ENCODE peak calls at places on chromosomes 13 and 19, in six cellular contexts. One of them, this sample, is unnamed.

GRCh38 chr13:24251525-24251924 is 57.9 kb upstream of the C1QTNF9 start:
- DNase-seq in lower leg skin: no peak
- DNase-seq in tibial nerve: no peak
- DNase-seq in GM12878: no peak
- DNase-seq in heart left ventricle: no peak
- DNase-seq in astrocyte: no peak
- DNase-seq in this sample: no peak

GRCh38 chr13:42959615-42960014 is 32.4 kb downstream of the EPSTI1 start:
- DNase-seq in lower leg skin: no peak
- DNase-seq in tibial nerve: no peak
- DNase-seq in GM12878: no peak
- DNase-seq in heart left ventricle: no peak
- DNase-seq in astrocyte: no peak
- DNase-seq in this sample: no peak

GRCh38 chr19:18845961-18846360 is 14.2 kb downstream of the UPF1 start:
- DNase-seq in lower leg skin: no peak
- DNase-seq in tibial nerve: no peak
- DNase-seq in GM12878: no peak
- DNase-seq in heart left ventricle: no peak
- DNase-seq in astrocyte: no peak
- DNase-seq in this sample: no peak

GRCh38 chr19:41821003-41821735 is 23.3 kb downstream of the LYPD4 start:
- DNase-seq in lower leg skin: no peak
- DNase-seq in tibial nerve: no peak
- DNase-seq in GM12878: peak; percentile 12
- DNase-seq in heart left ventricle: no peak
- DNase-seq in astrocyte: no peak
- DNase-seq in this sample: no peak

GRCh38 chr19:17829855-17830566 is 8.7 kb upstream of the INSL3 start:
- DNase-seq in lower leg skin: no peak
- DNase-seq in tibial nerve: no peak
- DNase-seq in GM12878: no peak
- DNase-seq in heart left ventricle: no peak
- DNase-seq in astrocyte: peak; percentile 14
- DNase-seq in this sample: no peak

GRCh38 chr19:33823341-33823740 is 26.7 kb downstream of the KCTD15 start:
- DNase-seq in lower leg skin: peak; percentile 31
- DNase-seq in tibial nerve: no peak
- DNase-seq in GM12878: no peak
- DNase-seq in heart left ventricle: no peak
- DNase-seq in astrocyte: no peak
- DNase-seq in this sample: no peak

GRCh38 chr19:33150852-33151518 is 19.1 kb downstream of the WDR88 start:
- DNase-seq in lower leg skin: no peak
- DNase-seq in tibial nerve: no peak
- DNase-seq in GM12878: no peak
- DNase-seq in heart left ventricle: no peak
- DNase-seq in astrocyte: no peak
- DNase-seq in this sample: no peak

GRCh38 chr19:49347835-49348234 is 12.6 kb downstream of the CD37 start:
- DNase-seq in lower leg skin: no peak
- DNase-seq in tibial nerve: no peak
- DNase-seq in GM12878: no peak
- DNase-seq in heart left ventricle: no peak
- DNase-seq in astrocyte: peak; percentile 57
- DNase-seq in this sample: no peak

GRCh38 chr13:93624371-93624777 is 397.8 kb downstream of the GPC6 start:
- DNase-seq in lower leg skin: no peak
- DNase-seq in tibial nerve: no peak
- DNase-seq in GM12878: no peak
- DNase-seq in heart left ventricle: no peak
- DNase-seq in astrocyte: peak; percentile 75
- DNase-seq in this sample: no peak

GRCh38 chr13:88285329-88285728 is 614.2 kb downstream of the SLITRK5 start:
- DNase-seq in lower leg skin: no peak
- DNase-seq in tibial nerve: no peak
- DNase-seq in GM12878: no peak
- DNase-seq in heart left ventricle: no peak
- DNase-seq in astrocyte: no peak
- DNase-seq in this sample: no peak

GRCh38 chr13:30819136-30819875 is 84.0 kb downstream of the ALOX5AP start:
- DNase-seq in lower leg skin: no peak
- DNase-seq in tibial nerve: no peak
- DNase-seq in GM12878: no peak
- DNase-seq in heart left ventricle: no peak
- DNase-seq in astrocyte: peak; percentile 80
- DNase-seq in this sample: no peak

GRCh38 chr19:2726904-2727639 is 5.9 kb upstream of the DIRAS1 start:
- DNase-seq in lower leg skin: no peak
- DNase-seq in tibial nerve: no peak
- DNase-seq in GM12878: no peak
- DNase-seq in heart left ventricle: peak; percentile 25
- DNase-seq in astrocyte: no peak
- DNase-seq in this sample: no peak

GRCh38 chr13:87498681-87499080 is 172.5 kb upstream of the SLITRK5 start:
- DNase-seq in lower leg skin: no peak
- DNase-seq in tibial nerve: no peak
- DNase-seq in GM12878: no peak
- DNase-seq in heart left ventricle: no peak
- DNase-seq in astrocyte: peak; percentile 13
- DNase-seq in this sample: no peak

GRCh38 chr19:16726916-16727315 is 7.3 kb downstream of the NWD1 start:
- DNase-seq in lower leg skin: no peak
- DNase-seq in tibial nerve: no peak
- DNase-seq in GM12878: no peak
- DNase-seq in heart left ventricle: no peak
- DNase-seq in astrocyte: no peak
- DNase-seq in this sample: no peak

GRCh38 chr13:57813641-57814040 is 182.1 kb downstream of the PCDH17 start:
- DNase-seq in lower leg skin: no peak
- DNase-seq in tibial nerve: no peak
- DNase-seq in GM12878: no peak
- DNase-seq in heart left ventricle: no peak
- DNase-seq in astrocyte: peak; percentile 31
- DNase-seq in this sample: no peak

GRCh38 chr19:6260912-6261636 is 18.7 kb downstream of the MLLT1 start:
- DNase-seq in lower leg skin: no peak
- DNase-seq in tibial nerve: no peak
- DNase-seq in GM12878: no peak
- DNase-seq in heart left ventricle: no peak
- DNase-seq in astrocyte: no peak
- DNase-seq in this sample: no peak

GRCh38 chr13:45368571-45368970 is 27.6 kb upstream of the TPT1 start:
- DNase-seq in lower leg skin: no peak
- DNase-seq in tibial nerve: no peak
- DNase-seq in GM12878: no peak
- DNase-seq in heart left ventricle: no peak
- DNase-seq in astrocyte: no peak
- DNase-seq in this sample: no peak

GRCh38 chr19:46766569-46767317 is 20.5 kb upstream of the STRN4 start:
- DNase-seq in lower leg skin: no peak
- DNase-seq in tibial nerve: no peak
- DNase-seq in GM12878: no peak
- DNase-seq in heart left ventricle: no peak
- DNase-seq in astrocyte: no peak
- DNase-seq in this sample: no peak

GRCh38 chr19:40005670-40006272 is 8.9 kb downstream of the ZNF546 start:
- DNase-seq in lower leg skin: no peak
- DNase-seq in tibial nerve: no peak
- DNase-seq in GM12878: no peak
- DNase-seq in heart left ventricle: no peak
- DNase-seq in astrocyte: no peak
- DNase-seq in this sample: no peak

GRCh38 chr13:35987572-35988513 is 143.3 kb downstream of the DCLK1 start:
- DNase-seq in lower leg skin: no peak
- DNase-seq in tibial nerve: no peak
- DNase-seq in GM12878: no peak
- DNase-seq in heart left ventricle: no peak
- DNase-seq in astrocyte: no peak
- DNase-seq in this sample: no peak

GRCh38 chr13:26446751-26447150 is 110.7 kb upstream of the WASF3 start:
- DNase-seq in lower leg skin: no peak
- DNase-seq in tibial nerve: no peak
- DNase-seq in GM12878: no peak
- DNase-seq in heart left ventricle: no peak
- DNase-seq in astrocyte: no peak
- DNase-seq in this sample: no peak

GRCh38 chr19:57106646-57107235 is 13.0 kb upstream of the USP29 start:
- DNase-seq in lower leg skin: peak; percentile 53
- DNase-seq in tibial nerve: no peak
- DNase-seq in GM12878: no peak
- DNase-seq in heart left ventricle: no peak
- DNase-seq in astrocyte: no peak
- DNase-seq in this sample: no peak

GRCh38 chr13:95650691-95651090 is 6.2 kb upstream of the DZIP1 start:
- DNase-seq in lower leg skin: no peak
- DNase-seq in tibial nerve: no peak
- DNase-seq in GM12878: no peak
- DNase-seq in heart left ventricle: no peak
- DNase-seq in astrocyte: no peak
- DNase-seq in this sample: no peak

GRCh38 chr13:103525530-103525929 is 459.3 kb upstream of the SLC10A2 start:
- DNase-seq in lower leg skin: no peak
- DNase-seq in tibial nerve: no peak
- DNase-seq in GM12878: no peak
- DNase-seq in heart left ventricle: no peak
- DNase-seq in astrocyte: no peak
- DNase-seq in this sample: no peak

GRCh38 chr13:55038230-55038629 is 2009.6 kb downstream of the OLFM4 start:
- DNase-seq in lower leg skin: no peak
- DNase-seq in tibial nerve: no peak
- DNase-seq in GM12878: no peak
- DNase-seq in heart left ventricle: no peak
- DNase-seq in astrocyte: no peak
- DNase-seq in this sample: no peak

GRCh38 chr13:114143806-114144605 is 11.6 kb upstream of the RASA3 start:
- DNase-seq in lower leg skin: no peak
- DNase-seq in tibial nerve: no peak
- DNase-seq in GM12878: no peak
- DNase-seq in heart left ventricle: peak; percentile 17
- DNase-seq in astrocyte: no peak
- DNase-seq in this sample: no peak
- TF ChIP-seq CTCF in lower leg skin: no peak
- TF ChIP-seq CTCF in tibial nerve: no peak
- TF ChIP-seq CTCF in GM12878: peak; percentile 69
- TF ChIP-seq CTCF in heart left ventricle: no peak
- TF ChIP-seq CTCF in astrocyte: peak; percentile 5
- TF ChIP-seq CTCF in this sample: no peak

DNA sequence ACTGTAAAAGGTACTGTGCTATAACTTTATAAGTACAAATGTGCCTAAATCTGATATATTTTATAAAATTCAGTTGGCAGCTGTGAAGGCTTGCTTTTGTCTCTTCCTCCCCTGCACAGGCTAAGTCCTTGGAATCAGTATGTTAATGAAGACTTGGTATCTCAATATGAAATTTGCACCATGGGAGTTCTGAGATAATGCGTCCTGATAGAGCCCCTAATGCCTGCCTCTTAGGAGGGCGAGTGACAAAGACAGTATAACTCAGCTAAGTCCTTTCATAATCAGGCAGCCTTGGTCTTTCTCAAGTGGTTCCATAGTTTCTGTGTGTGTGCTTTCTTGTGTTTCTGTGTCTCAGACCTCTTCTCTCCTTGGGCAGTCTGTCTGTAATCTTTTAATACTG is 14.7 kb downstream of the LRCH1 start:
- DNase-seq in lower leg skin: no peak
- DNase-seq in tibial nerve: no peak
- DNase-seq in GM12878: no peak
- DNase-seq in heart left ventricle: no peak
- DNase-seq in astrocyte: no peak
- DNase-seq in this sample: no peak
- H3K4me3 ChIP-seq in lower leg skin: no peak overlapping the region
- H3K4me3 ChIP-seq in tibial nerve: no peak overlapping the region
- H3K4me3 ChIP-seq in GM12878: no peak overlapping the region
- H3K4me3 ChIP-seq in heart left ventricle: no peak overlapping the region
- H3K4me3 ChIP-seq in astrocyte: no peak overlapping the region
- H3K4me3 ChIP-seq in this sample: no peak overlapping the region

GRCh38 chr13:19604306-19604705 is 29.2 kb upstream of the MPHOSPH8 start:
- DNase-seq in lower leg skin: no peak
- DNase-seq in tibial nerve: no peak
- DNase-seq in GM12878: no peak
- DNase-seq in heart left ventricle: no peak
- DNase-seq in astrocyte: no peak
- DNase-seq in this sample: no peak

GRCh38 chr13:19606152-19606551 is 27.3 kb upstream of the MPHOSPH8 start:
- DNase-seq in lower leg skin: no peak
- DNase-seq in tibial nerve: no peak
- DNase-seq in GM12878: no peak
- DNase-seq in heart left ventricle: no peak
- DNase-seq in astrocyte: no peak
- DNase-seq in this sample: no peak

GRCh38 chr13:19597523-19597922 is 35.9 kb upstream of the MPHOSPH8 start:
- DNase-seq in lower leg skin: no peak
- DNase-seq in tibial nerve: no peak
- DNase-seq in GM12878: no peak
- DNase-seq in heart left ventricle: no peak
- DNase-seq in astrocyte: peak; percentile 65
- DNase-seq in this sample: no peak

GRCh38 chr13:19605161-19605955 is 28.1 kb upstream of the MPHOSPH8 start:
- DNase-seq in lower leg skin: peak; percentile 57
- DNase-seq in tibial nerve: no peak
- DNase-seq in GM12878: no peak
- DNase-seq in heart left ventricle: no peak
- DNase-seq in astrocyte: peak; percentile 72
- DNase-seq in this sample: peak; percentile 11

GRCh38 chr13:19601749-19602725 is 31.4 kb upstream of the MPHOSPH8 start:
- DNase-seq in lower leg skin: peak; percentile 83
- DNase-seq in tibial nerve: no peak
- DNase-seq in GM12878: no peak
- DNase-seq in heart left ventricle: peak; percentile 36
- DNase-seq in astrocyte: peak; percentile 31
- DNase-seq in this sample: no peak
- TF ChIP-seq CTCF in lower leg skin: no peak
- TF ChIP-seq CTCF in tibial nerve: no peak
- TF ChIP-seq CTCF in GM12878: peak; percentile 19
- TF ChIP-seq CTCF in heart left ventricle: peak; percentile 14
- TF ChIP-seq CTCF in astrocyte: no peak
- TF ChIP-seq CTCF in this sample: no peak

GRCh38 chr19:798415-799075 is 1.3 kb downstream of the PTBP1 start:
- DNase-seq in lower leg skin: no peak
- DNase-seq in tibial nerve: no peak
- DNase-seq in GM12878: no peak
- DNase-seq in heart left ventricle: no peak
- DNase-seq in astrocyte: no peak
- DNase-seq in this sample: no peak

GRCh38 chr19:799076-799881 is 2.0 kb downstream of the PTBP1 start:
- DNase-seq in lower leg skin: no peak
- DNase-seq in tibial nerve: no peak
- DNase-seq in GM12878: no peak
- DNase-seq in heart left ventricle: no peak
- DNase-seq in astrocyte: peak; percentile 51
- DNase-seq in this sample: no peak

GRCh38 chr19:801861-802496 is 4.7 kb downstream of the PTBP1 start:
- DNase-seq in lower leg skin: no peak
- DNase-seq in tibial nerve: no peak
- DNase-seq in GM12878: no peak
- DNase-seq in heart left ventricle: peak; percentile 75
- DNase-seq in astrocyte: peak; percentile 69
- DNase-seq in this sample: no peak

GRCh38 chr19:801030-801860 is 4.0 kb downstream of the PTBP1 start:
- DNase-seq in lower leg skin: no peak
- DNase-seq in tibial nerve: no peak
- DNase-seq in GM12878: no peak
- DNase-seq in heart left ventricle: peak; percentile 91
- DNase-seq in astrocyte: no peak
- DNase-seq in this sample: peak; percentile 74

GRCh38 chr19:800360-801029 is 3.2 kb downstream of the PTBP1 start:
- DNase-seq in lower leg skin: no peak
- DNase-seq in tibial nerve: no peak
- DNase-seq in GM12878: no peak
- DNase-seq in heart left ventricle: no peak
- DNase-seq in astrocyte: peak; percentile 49
- DNase-seq in this sample: no peak
- H3K4me3 ChIP-seq in lower leg skin: no peak overlapping the region
- H3K4me3 ChIP-seq in tibial nerve: no peak overlapping the region
- H3K4me3 ChIP-seq in GM12878: peak overlapping the region; percentile 92
- H3K4me3 ChIP-seq in heart left ventricle: no peak overlapping the region
- H3K4me3 ChIP-seq in astrocyte: peak overlapping the region; percentile 57
- H3K4me3 ChIP-seq in this sample: peak overlapping the region; percentile 4

This sample was measured in right atrium auricular region.